ENCODE peak calls at places on chromosome 7, in seven cellular contexts. S, W, L, O, C, Y and D are unnamed samples.

GRCh38 chr7:109579876-109580275 is 1010.2 kb downstream of the DNAJB9 start:
- DNase-seq in S (no peak), Y (no peak), C (no peak), O (no peak), L (no peak), W (no peak), D (no peak)

GRCh38 chr7:115015619-115016018 is 93.7 kb downstream of the MDFIC start:
- DNase-seq in C (no peak), O (no peak), S (no peak), W (no peak), L (no peak), Y (no peak), D (no peak)

GRCh38 chr7:130154131-130154500 is 51.1 kb downstream of the TMEM209 start:
- DNase-seq in C (no peak), S (no peak), W (no peak), O (no peak), Y (no peak), L (no peak), D (no peak)

GRCh38 chr7:107384025-107384424 is 85.8 kb upstream of the GPR22 start:
- DNase-seq in W (no peak), S (no peak), O (no peak), C (no peak), Y (peak), L (no peak), D (no peak)

GRCh38 chr7:94250124-94250523 is 144.6 kb upstream of the COL1A2 start:
- DNase-seq in W (no peak), O (no peak), S (no peak), C (no peak), Y (no peak), L (no peak), D (no peak)

GRCh38 chr7:149869867-149870266 is 3.9 kb upstream of the ATP6V0E2 start:
- DNase-seq in O (no peak), S (no peak), Y (no peak), C (no peak), W (no peak), L (no peak), D (no peak)

GRCh38 chr7:134374291-134374690 is 57.6 kb upstream of the SLC35B4 start:
- DNase-seq in S (no peak), C (no peak), O (no peak), Y (no peak), W (peak), L (no peak), D (no peak)

GRCh38 chr7:49852619-49853462 is 79.4 kb downstream of the VWC2 start:
- DNase-seq in W (peak), L (peak), Y (peak), C (peak), S (peak), O (no peak), D (peak)

GRCh38 chr7:75611557-75612178 is 119.5 kb downstream of the SPDYE5 start:
- DNase-seq in Y (no peak), O (no peak), S (no peak), C (peak), L (no peak), W (peak), D (no peak)

GRCh38 chr7:73647725-73648592 is 19.7 kb upstream of the VPS37D start:
- DNase-seq in W (peak), O (no peak), S (peak), C (peak), Y (peak), L (no peak), D (peak)

GRCh38 chr7:151821226-151821625 is 55.7 kb downstream of the PRKAG2 start:
- DNase-seq in C (no peak), L (no peak), O (no peak), Y (no peak), W (no peak), S (no peak), D (no peak)

GRCh38 chr7:35799846-35800717 is 775 bp upstream of the SEPTIN7 start:
- DNase-seq in L (peak), Y (peak), O (peak), C (peak), S (peak), W (peak), D (peak)

GRCh38 chr7:4128161-4128560 is 553.9 kb upstream of the FOXK1 start:
- DNase-seq in O (no peak), C (no peak), W (no peak), S (no peak), Y (no peak), L (no peak), D (no peak)

GRCh38 chr7:14336256-14336655 is 346.8 kb upstream of the ETV1 start:
- DNase-seq in Y (no peak), C (no peak), O (no peak), L (no peak), W (no peak), S (no peak), D (no peak)

GRCh38 chr7:55066479-55066878 is 47.7 kb downstream of the EGFR start:
- DNase-seq in W (peak), S (no peak), L (no peak), Y (no peak), C (no peak), O (no peak), D (no peak)

GRCh38 chr7:27102578-27103442 is at the start of gene HOXA2:
- DNase-seq in W (no peak), L (no peak), S (no peak), C (no peak), Y (no peak), O (no peak), D (no peak)

GRCh38 chr7:69166979-69167516 is 431.2 kb upstream of the AUTS2 start:
- DNase-seq in Y (no peak), O (no peak), L (no peak), S (no peak), C (peak), W (no peak), D (no peak)

GRCh38 chr7:12625836-12626235 is 55.3 kb downstream of the SCIN start:
- DNase-seq in W (no peak), S (no peak), L (no peak), Y (no peak), C (no peak), O (no peak), D (no peak)

DNA sequence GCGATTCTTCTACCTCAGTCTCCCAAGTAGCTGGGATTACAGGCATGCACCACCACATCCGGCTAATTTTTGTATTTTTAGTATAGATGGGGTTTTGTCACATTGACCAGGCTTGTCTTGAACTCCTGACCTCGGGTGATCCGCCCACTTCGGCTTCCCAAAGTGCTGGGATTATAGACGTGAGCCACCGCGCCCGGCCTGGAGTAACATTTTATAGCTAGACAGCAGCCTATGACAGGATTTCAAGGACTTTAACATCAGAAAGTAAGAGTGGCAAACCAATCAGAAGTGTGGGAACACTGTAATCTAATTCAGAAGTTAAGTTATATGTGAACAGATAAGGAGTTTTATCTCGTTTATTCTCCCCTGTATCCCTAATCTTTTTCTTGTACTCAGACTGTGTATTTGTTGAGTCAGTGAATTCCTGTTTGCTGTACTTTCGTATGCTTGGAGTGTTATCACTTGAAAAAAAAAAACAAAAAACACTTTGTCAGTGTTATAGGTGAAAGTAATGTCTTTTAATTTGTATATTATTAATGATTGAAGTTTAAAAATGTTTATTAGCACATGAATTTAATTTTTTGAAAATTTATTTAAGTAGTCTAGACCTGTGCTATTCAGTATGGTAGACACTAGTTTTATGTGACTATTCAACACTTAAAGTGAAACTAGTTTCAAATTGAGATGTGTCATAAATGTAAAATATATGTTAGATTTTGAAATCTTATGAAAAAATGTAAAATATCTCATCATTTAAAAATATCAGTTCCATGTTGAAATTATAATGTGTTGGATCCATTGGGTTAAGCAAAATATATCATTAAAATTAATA is 38.5 kb downstream of the RSBN1L start:
- DNase-seq in C (no peak), Y (no peak), L (no peak), O (no peak), S (no peak), W (no peak), D (no peak)
- TF ChIP-seq TAF1 in C (no peak), Y (no peak), L (no peak), O (no peak), S (no peak), W (no peak), D (no peak)

DNA sequence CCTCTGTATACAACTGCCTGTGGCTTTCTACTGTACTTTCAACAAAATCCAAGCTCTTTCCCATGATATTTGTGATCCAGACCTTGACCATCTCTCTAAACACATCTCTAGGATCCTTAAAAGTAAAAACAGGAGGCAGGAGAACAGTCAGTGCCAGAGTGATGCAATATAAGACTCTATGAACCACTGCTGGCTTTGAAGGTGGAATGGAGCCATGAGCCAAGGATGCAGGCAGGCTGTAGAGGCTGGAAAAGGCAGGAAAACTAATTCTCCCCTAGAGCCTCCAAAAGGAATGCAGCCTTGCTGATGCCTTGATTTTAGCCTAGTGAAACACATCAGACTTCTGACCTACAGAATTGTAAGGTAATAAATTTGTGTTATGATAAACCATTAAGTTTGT is 45.5 kb upstream of the LRRN3 start:
- DNase-seq in Y (no peak), L (no peak), S (no peak), W (no peak), C (no peak), O (no peak), D (no peak)
- TF ChIP-seq POLR2AphosphoS5 in Y (no peak), L (no peak), S (no peak), W (no peak), C (no peak), O (no peak), D (no peak)

GRCh38 chr7:128945668-128946366 is 8.1 kb downstream of the IRF5 start:
- DNase-seq in S (peak), W (no peak), L (no peak), Y (no peak), C (peak), O (no peak), D (no peak)
- TF ChIP-seq TAF1 in S (no peak), W (no peak), L (no peak), Y (no peak), C (no peak), O (no peak), D (no peak)

GRCh38 chr7:104983620-104984539 is 30.1 kb upstream of the KMT2E start:
- DNase-seq in W (peak), Y (peak), S (peak), O (peak), C (peak), L (peak), D (peak)
- TF ChIP-seq POLR2AphosphoS5 in W (peak), Y (peak), S (peak), O (peak), C (peak), L (peak), D (peak)

GRCh38 chr7:157927313-157927925 is 590.6 kb downstream of the DNAJB6 start:
- DNase-seq in L (no peak), O (no peak), C (no peak), S (no peak), Y (no peak), W (no peak), D (no peak)
- TF ChIP-seq TAF1 in L (no peak), O (no peak), C (no peak), S (no peak), Y (no peak), W (no peak), D (no peak)

GRCh38 chr7:20102970-20103369 is 114.2 kb downstream of the MACC1 start:
- DNase-seq in W (no peak), L (no peak), S (no peak), C (no peak), Y (no peak), O (no peak), D (no peak)

GRCh38 chr7:20107582-20107981 is 109.6 kb downstream of the MACC1 start:
- DNase-seq in W (no peak), S (no peak), Y (no peak), L (no peak), C (no peak), O (no peak), D (no peak)

GRCh38 chr7:20104696-20105095 is 112.5 kb downstream of the MACC1 start:
- DNase-seq in C (no peak), O (no peak), W (no peak), S (no peak), Y (no peak), L (no peak), D (no peak)
- TF ChIP-seq POLR2AphosphoS5 in C (no peak), O (no peak), W (no peak), S (no peak), Y (no peak), L (no peak), D (no peak)

DNA sequence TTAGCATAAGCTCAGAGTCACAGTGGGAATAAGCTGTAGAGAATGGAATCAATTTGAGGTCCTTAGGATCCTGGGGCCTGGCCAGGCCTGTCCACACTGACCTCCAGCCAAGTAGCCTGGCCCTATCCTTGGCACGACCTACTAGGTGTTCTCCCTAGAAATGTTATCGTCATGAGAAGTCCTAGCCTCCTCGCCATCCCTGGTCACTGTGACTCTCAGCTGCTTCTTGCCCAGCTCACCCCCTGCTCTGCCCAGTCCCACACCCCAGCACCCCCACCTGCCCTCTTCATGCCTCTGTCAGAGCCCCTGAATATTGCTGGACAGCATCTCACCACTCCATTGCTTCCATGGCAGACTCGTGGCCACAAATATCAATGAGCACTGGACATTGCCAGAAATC is 7.8 kb upstream of the KCP start:
- DNase-seq in S (no peak), C (peak), W (no peak), O (no peak), Y (no peak), L (no peak), D (no peak)
- TF ChIP-seq TAF1 in S (no peak), C (no peak), W (no peak), O (no peak), Y (no peak), L (no peak), D (no peak)

DNA sequence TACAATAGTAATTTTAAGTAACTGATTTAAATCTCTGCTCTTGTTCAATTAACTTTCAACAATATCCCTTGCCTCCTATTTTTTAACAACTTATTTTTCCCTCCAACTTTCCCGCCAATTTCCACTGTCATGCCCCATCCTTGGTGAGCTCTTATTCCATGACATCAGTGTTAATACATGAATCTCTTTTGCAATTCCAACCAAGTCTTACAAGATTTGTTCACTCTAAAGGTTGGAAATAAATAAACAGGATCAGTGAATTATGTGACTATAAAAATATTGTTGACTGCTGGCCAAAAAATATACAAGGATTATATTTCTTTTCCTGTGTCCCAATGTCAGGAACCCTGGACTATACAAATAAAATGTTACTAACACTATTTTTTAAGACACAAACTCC is 21.0 kb upstream of the AGMO start:
- DNase-seq in Y (no peak), W (no peak), L (no peak), O (no peak), C (no peak), S (no peak), D (no peak)
- TF ChIP-seq POLR2AphosphoS5 in Y (no peak), W (no peak), L (no peak), O (no peak), C (no peak), S (no peak), D (no peak)

DNA sequence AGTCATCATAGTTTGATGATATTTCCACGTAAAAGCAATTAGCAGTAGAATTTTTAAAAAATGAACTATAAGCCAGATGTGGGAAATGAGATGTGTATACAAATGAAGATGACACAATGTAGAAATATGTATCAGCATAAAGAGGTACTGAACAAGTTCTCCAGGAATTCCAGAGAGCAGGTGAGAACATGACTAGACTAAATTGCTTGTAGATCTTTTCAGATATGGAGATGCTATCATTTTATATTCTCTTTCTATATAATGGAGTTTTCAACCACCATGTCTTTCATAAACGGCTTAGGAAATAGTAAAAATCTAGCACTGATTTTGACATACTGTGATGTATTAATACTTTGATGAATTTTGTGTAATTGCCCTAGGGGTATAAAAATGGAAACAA is 130.9 kb downstream of the SEMA3D start:
- DNase-seq in S (no peak), W (no peak), O (no peak), C (no peak), Y (no peak), L (no peak), D (no peak)
- TF ChIP-seq TAF1 in S (no peak), W (no peak), O (no peak), C (no peak), Y (no peak), L (no peak), D (no peak)

DNA sequence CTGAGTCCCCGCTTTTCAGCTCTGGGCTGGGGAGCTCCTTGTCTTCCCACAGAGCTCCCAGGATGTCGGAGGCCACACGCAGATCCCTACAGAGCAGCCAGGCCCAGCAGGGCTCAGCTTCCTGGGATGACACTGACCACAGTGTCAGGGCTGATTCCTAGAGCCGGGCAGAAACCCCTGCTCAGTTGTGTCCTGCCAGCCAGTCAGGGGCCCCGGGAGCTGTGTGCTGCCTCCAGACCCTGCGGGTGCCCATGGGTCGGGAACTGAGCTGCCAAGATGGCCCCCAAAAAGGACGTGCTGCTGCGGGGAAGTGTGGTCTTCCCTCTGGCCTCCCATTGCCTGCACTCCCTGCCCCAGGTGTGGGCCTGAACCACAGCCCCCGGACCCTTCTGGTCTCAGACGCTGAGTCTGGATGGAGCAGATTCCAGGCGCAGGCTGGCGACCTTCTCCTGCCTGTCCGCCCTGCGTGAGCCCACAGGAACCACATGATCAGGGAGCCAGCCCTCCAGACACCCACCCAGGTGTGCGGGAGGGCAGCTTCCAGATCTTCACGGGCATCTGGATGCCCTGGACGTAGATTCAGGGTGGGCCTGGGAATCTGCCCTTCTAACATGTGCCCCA is 217.4 kb downstream of the MAD1L1 start:
- DNase-seq in S (peak), C (peak), L (no peak), O (no peak), W (no peak), Y (no peak), D (no peak)
- TF ChIP-seq POLR2AphosphoS5 in S (no peak), C (no peak), L (no peak), O (no peak), W (no peak), Y (no peak), D (no peak)